ENCODE peak calls at places on chromosomes 7 and 10, in four cellular contexts. X, V, E and F are unnamed samples.

GRCh38 chr10:124690971-124691370 is 53.2 kb downstream of the FAM53B start:
- DNase-seq in E (no peak), V (no peak), X (no peak), F (no peak)

GRCh38 chr10:60192986-60193385 is 196.7 kb downstream of the ANK3 start:
- DNase-seq in V (no peak), E (no peak), X (no peak), F (no peak)

GRCh38 chr7:31327071-31327470 is 13.5 kb downstream of the NEUROD6 start:
- DNase-seq in X (no peak), V (no peak), E (no peak), F (no peak)

GRCh38 chr7:132666076-132666775 is 90.0 kb upstream of the PLXNA4 start:
- DNase-seq in V (no peak), E (no peak), X (no peak), F (no peak)

GRCh38 chr10:58667658-58668310 is 155.1 kb downstream of the BICC1 start:
- DNase-seq in E (no peak), V (no peak), X (no peak), F (no peak)

GRCh38 chr10:133162910-133163856 is 3.2 kb downstream of the KNDC1 start:
- DNase-seq in X (no peak), E (no peak), V (no peak), F (no peak)

GRCh38 chr7:131226116-131226562 is 101.5 kb upstream of the MKLN1 start:
- DNase-seq in X (no peak), V (no peak), E (no peak), F (no peak)

GRCh38 chr7:69430502-69431145 is 167.7 kb upstream of the AUTS2 start:
- DNase-seq in V (no peak), X (no peak), E (no peak), F (no peak)

GRCh38 chr10:58998924-58999713 is 177.3 kb upstream of the PHYHIPL start:
- DNase-seq in X (no peak), E (no peak), V (no peak), F (no peak)